ENCODE peak calls at places on chromosomes 16 and 17, in ten cellular contexts. R, E, A, Y, M, P, C, W, X and N are unnamed samples.

GRCh38 chr17:13153036-13153435 is 135.2 kb upstream of the ELAC2 start:
- DNase-seq in R (no peak), E (no peak), A (no peak), Y (no peak), M (no peak), P (no peak), C (peak), W (no peak), X (no peak), N (no peak)

GRCh38 chr16:89720859-89721643 is at the start of the genes VPS9D1 and ZNF276:
- DNase-seq in R (no peak), E (peak), A (peak), Y (no peak), M (no peak), P (no peak), C (peak), W (peak), X (peak), N (peak)

GRCh38 chr16:85330694-85331188 is 218.5 kb upstream of the CIBAR2 start:
- DNase-seq in R (peak), E (peak), A (peak), Y (no peak), M (no peak), P (peak), C (peak), W (no peak), X (no peak), N (peak)

GRCh38 chr16:66551362-66551761 is 1.0 kb upstream of the CKLF start:
- DNase-seq in R (no peak), E (peak), A (peak), Y (peak), M (peak), P (no peak), C (no peak), W (no peak), X (peak), N (peak)

GRCh38 chr16:50314665-50315064 is 48.3 kb downstream of the ADCY7 start:
- DNase-seq in R (no peak), E (no peak), A (no peak), Y (no peak), M (no peak), P (no peak), C (no peak), W (no peak), X (no peak), N (no peak)

GRCh38 chr17:63640038-63640437 is 17.8 kb downstream of the MAP3K3 start:
- DNase-seq in R (no peak), E (no peak), A (no peak), Y (no peak), M (no peak), P (no peak), C (no peak), W (no peak), X (no peak), N (no peak)

GRCh38 chr17:57422574-57423164 is 166.3 kb downstream of the MSI2 start:
- DNase-seq in R (peak), E (no peak), A (no peak), Y (peak), M (peak), P (no peak), C (peak), W (no peak), X (no peak), N (no peak)

GRCh38 chr17:45775148-45775547 is 9.0 kb upstream of the CRHR1 start:
- DNase-seq in R (no peak), E (no peak), A (no peak), Y (no peak), M (no peak), P (no peak), C (no peak), W (no peak), X (no peak), N (no peak)

GRCh38 chr16:75552951-75553350 is 3.1 kb downstream of the TMEM231 start:
- DNase-seq in R (no peak), E (no peak), A (no peak), Y (no peak), M (no peak), P (no peak), C (no peak), W (no peak), X (no peak), N (no peak)

GRCh38 chr16:5036228-5037156 is 2.8 kb upstream of the NAGPA start:
- DNase-seq in R (no peak), E (no peak), A (no peak), Y (no peak), M (no peak), P (no peak), C (no peak), W (no peak), X (no peak), N (no peak)

GRCh38 chr17:50132104-50132794 is 2.3 kb upstream of the SAMD14 start:
- DNase-seq in R (no peak), E (no peak), A (no peak), Y (no peak), M (no peak), P (no peak), C (no peak), W (no peak), X (no peak), N (no peak)

GRCh38 chr17:8001976-8002645 is at the start of gene GUCY2D:
- DNase-seq in R (no peak), E (no peak), A (no peak), Y (no peak), M (no peak), P (no peak), C (no peak), W (no peak), X (no peak), N (no peak)

GRCh38 chr17:20988896-20989295 is 53.9 kb downstream of the USP22 start:
- DNase-seq in R (no peak), E (no peak), A (no peak), Y (no peak), M (no peak), P (no peak), C (no peak), W (no peak), X (no peak), N (no peak)

GRCh38 chr16:83400234-83400633 is 407.5 kb upstream of the HSBP1 start:
- DNase-seq in R (no peak), E (no peak), A (no peak), Y (no peak), M (no peak), P (no peak), C (no peak), W (no peak), X (no peak), N (no peak)

GRCh38 chr16:80990978-80991377 is 15.7 kb downstream of the CMC2 start:
- DNase-seq in R (no peak), E (no peak), A (no peak), Y (no peak), M (no peak), P (no peak), C (no peak), W (no peak), X (no peak), N (no peak)

GRCh38 chr17:2369039-2369438 is 31.7 kb downstream of the SGSM2 start:
- DNase-seq in R (no peak), E (no peak), A (no peak), Y (no peak), M (no peak), P (no peak), C (no peak), W (no peak), X (no peak), N (no peak)

GRCh38 chr16:86059253-86060171 is 160.6 kb downstream of the IRF8 start:
- DNase-seq in R (no peak), E (peak), A (no peak), Y (no peak), M (no peak), P (no peak), C (no peak), W (peak), X (no peak), N (no peak)

GRCh38 chr17:20721151-20721550 is 141.6 kb downstream of the CDRT15L2 start:
- DNase-seq in R (no peak), E (no peak), A (no peak), Y (no peak), M (no peak), P (no peak), C (no peak), W (no peak), X (no peak), N (no peak)

GRCh38 chr17:17853811-17854527 is 17.2 kb upstream of the SREBF1 start:
- DNase-seq in R (no peak), E (no peak), A (no peak), Y (no peak), M (no peak), P (no peak), C (no peak), W (no peak), X (no peak), N (peak)

GRCh38 chr17:38914741-38915638 is 10.4 kb upstream of the LASP1NB start:
- DNase-seq in R (no peak), E (no peak), A (no peak), Y (no peak), M (no peak), P (no peak), C (no peak), W (peak), X (no peak), N (no peak)

GRCh38 chr17:58121925-58122324 is 26.3 kb upstream of the OR4D1 start:
- DNase-seq in R (no peak), E (no peak), A (peak), Y (no peak), M (no peak), P (peak), C (peak), W (no peak), X (peak), N (peak)

GRCh38 chr16:84360170-84360569 is 8.2 kb upstream of the ATP2C2 start:
- DNase-seq in R (no peak), E (no peak), A (no peak), Y (no peak), M (no peak), P (no peak), C (peak), W (no peak), X (no peak), N (no peak)

GRCh38 chr17:74372426-74372825 is 5.1 kb downstream of the GPR142 start:
- DNase-seq in R (no peak), E (no peak), A (no peak), Y (no peak), M (no peak), P (no peak), C (no peak), W (no peak), X (no peak), N (no peak)

GRCh38 chr17:77332034-77332971 is 191.5 kb downstream of the SEC14L1 start:
- DNase-seq in R (no peak), E (no peak), A (no peak), Y (no peak), M (no peak), P (peak), C (peak), W (peak), X (peak), N (peak)

GRCh38 chr16:9395958-9396359 is 304.5 kb downstream of the HAPSTR1 start:
- DNase-seq in R (no peak), E (no peak), A (no peak), Y (no peak), M (no peak), P (no peak), C (no peak), W (no peak), X (no peak), N (no peak)

GRCh38 chr17:75587718-75588545 is at the start of gene MYO15B:
- DNase-seq in R (no peak), E (peak), A (peak), Y (no peak), M (no peak), P (no peak), C (peak), W (peak), X (peak), N (no peak)

GRCh38 chr17:46931596-46931995 is 8.6 kb downstream of the GOSR2 start:
- DNase-seq in R (no peak), E (no peak), A (no peak), Y (no peak), M (no peak), P (no peak), C (no peak), W (no peak), X (no peak), N (no peak)

GRCh38 chr16:23026777-23027362 is 122.4 kb downstream of the USP31 start:
- DNase-seq in R (no peak), E (peak), A (peak), Y (no peak), M (no peak), P (no peak), C (peak), W (no peak), X (no peak), N (peak)

GRCh38 chr16:89374393-89374948 is 115.9 kb downstream of the ANKRD11 start:
- DNase-seq in R (no peak), E (peak), A (no peak), Y (no peak), M (no peak), P (no peak), C (peak), W (no peak), X (no peak), N (no peak)

GRCh38 chr16:51648521-51648920 is 497.5 kb upstream of the SALL1 start:
- DNase-seq in R (peak), E (no peak), A (no peak), Y (no peak), M (no peak), P (peak), C (peak), W (no peak), X (no peak), N (no peak)

GRCh38 chr16:71627631-71628236 is 1.8 kb downstream of the MARVELD3 start:
- DNase-seq in R (no peak), E (peak), A (peak), Y (no peak), M (no peak), P (no peak), C (no peak), W (no peak), X (no peak), N (peak)

GRCh38 chr17:43467981-43468541 is 15.7 kb upstream of the DHX8 start:
- DNase-seq in R (peak), E (no peak), A (no peak), Y (no peak), M (no peak), P (peak), C (peak), W (peak), X (no peak), N (no peak)

DNA sequence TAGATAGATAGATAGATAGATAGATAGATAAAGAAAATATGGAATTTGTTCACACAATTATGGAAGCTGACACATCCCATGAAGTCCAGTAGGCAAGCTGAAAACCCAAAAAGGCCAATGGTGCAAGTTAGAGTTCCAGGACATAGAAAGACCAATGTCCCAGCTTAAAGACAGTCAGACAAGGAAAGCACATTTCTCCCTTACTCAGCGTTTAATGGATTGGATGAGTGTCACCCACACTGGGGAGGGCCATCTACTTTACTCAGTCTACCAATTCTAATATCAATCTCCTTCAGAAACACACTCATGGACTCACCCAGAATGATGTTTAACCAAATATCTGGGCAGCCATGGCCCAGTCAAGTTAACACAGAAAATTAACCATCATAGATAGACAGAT is 327.7 kb upstream of the CDH11 start:
- DNase-seq in R (no peak), E (no peak), A (no peak), Y (no peak), M (no peak), P (no peak), C (no peak), W (no peak), X (no peak), N (no peak)
- H3K4me3 ChIP-seq in R (no peak), E (no peak), A (no peak), Y (no peak), M (no peak), P (no peak), C (no peak), W (no peak), X (no peak), N (no peak)

GRCh38 chr17:71902931-71903506 is 217.8 kb upstream of the SOX9 start:
- DNase-seq in R (no peak), E (no peak), A (no peak), Y (no peak), M (no peak), P (peak), C (peak), W (no peak), X (no peak), N (no peak)

GRCh38 chr17:71905632-71906031 is 215.2 kb upstream of the SOX9 start:
- DNase-seq in R (no peak), E (no peak), A (peak), Y (no peak), M (no peak), P (no peak), C (no peak), W (no peak), X (no peak), N (no peak)

GRCh38 chr17:71899317-71899716 is 221.5 kb upstream of the SOX9 start:
- DNase-seq in R (no peak), E (no peak), A (no peak), Y (no peak), M (no peak), P (no peak), C (peak), W (no peak), X (no peak), N (no peak)

DNA sequence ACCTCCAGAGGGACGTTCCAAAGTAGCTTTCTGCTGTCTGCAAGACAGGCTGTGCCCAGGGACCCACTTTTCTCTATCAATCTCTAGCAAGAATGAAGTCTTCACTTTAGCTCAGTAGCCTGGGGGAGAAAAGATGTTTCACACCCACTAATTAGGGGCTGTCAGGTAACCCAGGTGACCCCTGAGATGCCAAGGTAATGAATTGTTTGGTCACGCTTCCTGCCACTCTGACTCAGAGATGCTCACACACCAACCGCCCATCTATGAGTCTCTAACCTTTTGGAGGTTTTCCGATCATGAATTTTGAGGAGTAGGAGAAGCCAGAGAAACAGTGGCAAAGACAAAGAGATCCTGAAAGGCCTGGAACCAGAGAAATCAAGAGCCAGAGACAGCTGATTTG is 220.0 kb upstream of the SOX9 start:
- DNase-seq in R (no peak), E (peak), A (no peak), Y (no peak), M (no peak), P (no peak), C (peak), W (no peak), X (no peak), N (no peak)
- H3K4me3 ChIP-seq in R (no peak), E (no peak), A (no peak), Y (no peak), M (no peak), P (no peak), C (no peak), W (no peak), X (no peak), N (no peak)

DNA sequence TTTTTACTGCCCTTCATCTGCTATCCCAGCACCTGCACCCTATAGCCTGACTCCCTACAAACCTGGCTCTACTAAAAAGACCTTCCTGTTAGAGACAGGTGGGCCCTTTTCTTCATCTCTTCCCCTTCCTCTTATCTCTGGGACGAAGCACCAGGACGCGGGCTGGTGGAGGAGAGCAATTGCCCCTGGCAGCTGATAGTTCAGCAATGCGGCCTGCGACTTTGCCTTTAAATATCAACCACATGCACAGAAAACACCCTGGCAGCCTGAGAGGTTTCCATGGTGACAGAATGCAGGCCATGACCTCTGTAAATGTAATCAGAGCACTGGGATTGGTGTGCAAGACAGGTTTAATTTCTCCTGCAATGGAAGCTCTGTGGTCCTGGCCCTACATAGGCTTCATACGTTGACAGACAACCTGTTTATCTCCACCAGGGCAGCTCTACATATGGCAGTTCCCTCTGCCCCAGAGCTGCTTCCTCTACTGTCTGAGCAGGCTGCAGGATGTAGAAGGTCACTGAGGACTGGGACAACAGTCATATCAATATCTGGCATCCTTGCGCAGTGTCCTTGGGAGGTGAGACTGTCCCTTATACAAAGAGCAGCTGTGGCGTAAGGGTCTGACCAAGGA is 10.0 kb upstream of the SKAP1 start:
- DNase-seq in R (no peak), E (peak), A (no peak), Y (no peak), M (no peak), P (no peak), C (no peak), W (no peak), X (peak), N (no peak)
- H3K4me3 ChIP-seq in R (no peak), E (no peak), A (no peak), Y (no peak), M (no peak), P (no peak), C (no peak), W (no peak), X (peak), N (no peak)

DNA sequence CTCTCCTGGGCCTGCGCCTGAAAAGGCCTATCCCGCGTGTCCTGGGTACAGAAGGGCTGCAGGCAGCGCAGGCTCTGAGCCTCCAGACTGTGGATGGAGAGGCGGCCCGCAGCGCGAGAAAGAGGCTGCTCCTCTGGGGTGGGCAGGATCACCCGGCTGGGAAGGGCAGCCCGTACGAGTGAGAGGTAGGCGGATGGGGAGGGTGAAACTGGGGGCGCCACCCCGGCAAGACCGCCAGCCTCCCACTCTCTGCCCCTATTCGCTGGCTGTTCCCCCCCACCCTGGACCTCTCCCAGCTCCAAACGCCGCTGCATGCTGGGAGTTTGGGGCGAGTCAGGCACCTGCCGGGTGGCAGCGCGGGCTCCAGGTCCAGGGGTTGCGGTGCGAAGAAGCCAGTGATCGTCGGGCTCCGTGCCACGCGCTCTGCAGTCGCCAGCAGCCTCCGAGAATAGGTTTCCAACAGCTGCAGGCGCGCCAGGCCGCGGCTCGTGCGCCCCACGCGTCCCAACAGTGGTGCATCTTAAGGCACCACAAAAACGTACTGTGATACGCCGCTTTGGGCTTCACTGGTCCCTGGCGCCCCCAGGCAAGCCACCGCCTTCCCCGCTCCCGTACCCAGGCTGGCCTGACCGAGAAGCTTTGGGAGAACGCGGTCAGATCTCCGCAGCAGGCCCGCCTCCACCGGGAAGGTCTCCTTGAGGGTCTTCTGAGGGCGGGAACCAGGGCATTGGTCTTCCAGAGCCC is 1.1 kb downstream of the NOXO1 start:
- DNase-seq in R (no peak), E (no peak), A (no peak), Y (no peak), M (no peak), P (no peak), C (no peak), W (no peak), X (no peak), N (no peak)
- H3K4me3 ChIP-seq in R (no peak), E (no peak), A (no peak), Y (no peak), M (no peak), P (no peak), C (no peak), W (no peak), X (no peak), N (no peak)